ENCODE peak calls at places on chromosomes 12 and 14, in eight cellular contexts. K, X, F, R, Y, Q, S and B are unnamed samples.
A peak's percentile ranks its signal among the peaks of the same experiment; 100 is the strongest.

GRCh38 chr12:117664169-117664568 is 302.7 kb upstream of the NOS1 start:
- DNase-seq in K (no peak), Y (no peak), S (no peak), Q (no peak), F (no peak), X (no peak), R (no peak), B (no peak)

GRCh38 chr14:78412475-78412874 is 242.3 kb downstream of the NRXN3 start:
- DNase-seq in R (no peak), X (no peak), S (no peak), Y (no peak), F (no peak), Q (no peak), K (no peak), B (no peak)

GRCh38 chr14:104470588-104470987 is 109.0 kb upstream of the C14orf180 start:
- DNase-seq in Y (no peak), F (no peak), X (no peak), Q (no peak), K (no peak), R (no peak), S (no peak), B (no peak)

GRCh38 chr14:32252030-32252670 is 49.1 kb upstream of the RNU6-8 start:
- DNase-seq in Y (no peak), Q (peak; percentile 56), S (peak; percentile 69), X (no peak), K (peak; percentile 78), F (peak; percentile 89), R (peak; percentile 83), B (peak; percentile 72)

GRCh38 chr14:99515301-99516155 is 34.3 kb downstream of the CCNK start:
- DNase-seq in Y (peak; percentile 48), S (no peak), F (no peak), R (no peak), Q (no peak), K (no peak), X (no peak), B (no peak)

GRCh38 chr14:106578479-106578878 is 1052.1 kb downstream of the TMEM121 start:
- DNase-seq in F (no peak), Y (no peak), Q (no peak), R (no peak), K (no peak), S (no peak), X (no peak), B (no peak)

GRCh38 chr12:57611810-57612710 is 825 bp downstream of the ARHGEF25 start:
- DNase-seq in F (no peak), X (no peak), R (no peak), K (no peak), Y (peak; percentile 52), Q (no peak), S (no peak), B (no peak)

GRCh38 chr12:113852695-113853490 is 113.2 kb downstream of the RBM19 start:
- DNase-seq in S (no peak), Q (no peak), X (no peak), K (no peak), R (no peak), Y (no peak), F (no peak), B (no peak)

GRCh38 chr12:130523208-130523607 is 185.5 kb downstream of the PIWIL1 start:
- DNase-seq in Q (no peak), X (no peak), Y (no peak), R (no peak), F (no peak), K (no peak), S (no peak), B (no peak)

GRCh38 chr14:106024983-106025604 is 498.7 kb downstream of the TMEM121 start:
- DNase-seq in K (no peak), R (no peak), F (no peak), Q (no peak), X (no peak), S (no peak), Y (no peak), B (no peak)

DNA sequence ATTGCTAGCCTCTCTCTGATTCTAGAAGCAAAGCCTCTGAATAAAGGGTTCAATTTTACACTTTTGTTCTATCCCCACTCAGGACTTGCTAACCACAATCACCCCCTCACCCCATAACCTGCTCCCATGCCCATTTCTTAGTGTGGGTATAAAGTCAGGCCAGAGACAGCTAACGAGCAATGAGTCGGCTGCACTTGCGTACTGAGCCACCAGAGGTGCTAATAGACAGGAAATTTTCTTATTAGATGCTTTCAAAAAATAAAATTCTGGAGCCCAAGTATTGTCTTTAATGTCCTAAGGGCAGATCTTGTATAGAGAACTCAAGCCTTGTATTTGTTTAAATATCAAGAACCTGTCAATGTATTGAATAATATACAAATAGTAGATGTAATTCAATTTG is 256.9 kb downstream of the SYT1 start:
- DNase-seq in F (no peak), K (no peak), R (peak; percentile 18), S (no peak), Y (no peak), X (no peak), Q (no peak), B (no peak)
- TF ChIP-seq CTCF in F (peak; percentile 18), K (peak; percentile 34), R (peak; percentile 46), S (no peak), Y (no peak), X (no peak), Q (peak; percentile 36), B (peak; percentile 35)

DNA sequence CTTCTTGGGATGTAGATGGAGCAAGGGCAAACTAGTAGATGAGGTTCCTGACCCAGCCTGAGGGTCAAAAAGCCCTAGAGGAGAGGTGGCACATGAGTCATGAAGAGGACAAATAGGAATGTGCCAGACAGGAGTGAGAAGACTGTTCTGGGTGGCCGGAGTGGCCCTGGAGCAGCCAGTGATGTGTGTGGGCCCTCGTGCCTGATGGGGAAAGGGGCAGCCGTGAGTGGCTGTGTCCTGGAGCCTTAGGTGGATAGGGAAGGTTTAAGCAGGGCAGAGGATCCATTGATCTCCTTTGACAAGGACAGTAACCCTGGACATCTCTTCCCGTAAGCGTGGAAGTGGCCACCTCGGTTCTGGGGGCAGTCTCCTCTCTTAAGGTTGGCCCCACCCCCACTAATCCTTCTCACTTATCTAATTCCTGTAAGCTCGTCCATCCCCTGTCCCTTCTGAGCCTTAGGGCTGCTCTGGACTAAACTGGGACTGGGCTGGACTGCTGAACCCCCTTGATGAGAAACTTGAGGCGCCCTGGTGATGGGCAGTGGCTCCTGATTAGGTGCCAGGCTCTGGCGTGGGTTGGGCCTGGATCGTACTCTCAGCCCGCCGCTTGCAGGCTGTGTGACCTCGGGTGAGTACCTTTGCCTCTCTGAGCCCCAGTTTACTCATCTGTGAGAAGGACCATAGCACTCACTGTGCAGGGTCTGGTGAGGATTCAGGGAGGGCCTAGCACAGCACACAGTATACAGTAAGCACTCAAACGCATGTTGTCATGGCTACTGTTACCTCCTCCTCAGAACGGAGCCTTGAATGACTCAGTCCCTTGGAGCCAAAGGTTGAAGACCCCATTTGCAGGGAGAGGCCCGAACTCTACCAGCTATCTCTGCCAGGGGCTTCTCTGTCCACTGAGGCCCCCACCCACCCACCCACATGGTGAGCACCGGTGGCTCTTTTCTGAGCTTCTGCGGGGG is 4.0 kb downstream of the FAM222A start:
- DNase-seq in K (no peak), S (no peak), F (peak; percentile 30), Y (no peak), Q (no peak), X (no peak), R (no peak), B (no peak)
- H3K4me3 ChIP-seq in K (no peak overlapping the region), S (no peak overlapping the region), F (no peak overlapping the region), Y (no peak overlapping the region), Q (no peak overlapping the region), X (no peak overlapping the region), R (no peak overlapping the region), B (no peak overlapping the region)

GRCh38 chr14:89013098-89013504 is 188.7 kb downstream of the TTC8 start:
- DNase-seq in R (peak; percentile 27), Q (no peak), F (peak; percentile 90), K (peak; percentile 51), S (no peak), X (peak; percentile 69), Y (no peak), B (no peak)
- TF ChIP-seq CTCF in R (peak; percentile 37), Q (peak; percentile 48), F (peak; percentile 85), K (peak; percentile 46), S (peak; percentile 18), X (no peak), Y (no peak), B (peak; percentile 44)

GRCh38 chr14:71764701-71765347 is 167.4 kb upstream of the RGS6 start:
- DNase-seq in X (no peak), K (no peak), R (peak; percentile 32), Q (no peak), Y (no peak), F (no peak), S (no peak), B (peak; percentile 22)
- H3K4me3 ChIP-seq in X (no peak overlapping the region), K (no peak overlapping the region), R (peak overlapping the region; percentile 22), Q (no peak overlapping the region), Y (no peak overlapping the region), F (no peak overlapping the region), S (peak overlapping the region; percentile 44), B (peak overlapping the region; percentile 28)

DNA sequence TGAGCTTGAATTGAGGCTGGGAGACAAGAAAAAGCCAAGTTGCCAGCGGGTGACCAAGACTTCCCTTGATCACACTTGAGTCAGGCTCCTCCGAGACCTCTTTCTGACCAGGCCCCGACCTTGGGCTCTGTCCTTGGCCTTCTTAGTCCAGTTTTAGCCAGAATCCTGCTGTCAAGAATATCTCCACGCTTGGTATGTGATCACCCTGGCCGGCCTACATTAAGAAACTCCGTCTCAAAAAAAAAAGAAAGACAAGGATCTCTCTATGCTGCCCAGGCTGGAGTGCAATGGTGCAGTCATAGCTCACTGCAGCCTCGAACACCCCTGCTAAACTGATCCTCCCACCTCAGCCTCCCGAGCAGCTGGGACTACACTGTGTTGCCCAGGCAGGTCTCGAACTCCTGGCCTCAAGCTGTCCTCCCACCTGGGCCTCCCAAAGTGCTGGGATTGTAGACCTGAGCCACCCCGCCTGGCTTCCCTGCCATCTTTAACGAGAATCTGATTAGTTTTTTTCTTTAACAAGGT is 1.0 kb upstream of the ITPK1 start:
- DNase-seq in Q (no peak), Y (no peak), F (no peak), X (no peak), S (no peak), K (peak; percentile 4), R (no peak), B (no peak)
- TF ChIP-seq CTCF in Q (no peak), Y (no peak), F (no peak), X (no peak), S (no peak), K (no peak), R (no peak), B (no peak)